ENCODE peak calls at places on chromosomes 13 and 19, in four cellular contexts. V is ovary, M is uterus, B is heart right ventricle. A is an unnamed sample. For H3K36me3, the result is how much of the 10 kb centered on the place peaks cover.

GRCh38 chr13:42001580-42001979 is 40.7 kb upstream of the VWA8 start:
- DNase-seq in V (peak), M (peak), B (no peak), A (peak)

GRCh38 chr19:47836038-47836437 is 14.3 kb downstream of the CRX start:
- DNase-seq in V (no peak), M (no peak), B (no peak), A (no peak)

GRCh38 chr19:12450817-12451216 is 10.0 kb upstream of the ZNF443 start:
- DNase-seq in V (no peak), M (no peak), B (no peak), A (no peak)

GRCh38 chr19:15934332-15935078 is at the start of gene CYP4F11:
- DNase-seq in V (peak), M (peak), B (peak), A (no peak)

GRCh38 chr19:37905936-37906867 is at the start of gene WDR87:
- DNase-seq in V (peak), M (peak), B (peak), A (no peak)

GRCh38 chr13:112213467-112214245 is 146.7 kb downstream of the SOX1 start:
- DNase-seq in V (no peak), M (no peak), B (no peak), A (no peak)

GRCh38 chr13:101289764-101290163 is 126.5 kb downstream of the NALCN start:
- DNase-seq in V (no peak), M (no peak), B (no peak), A (no peak)

GRCh38 chr19:28731113-28731512 is 481.8 kb downstream of the UQCRFS1 start:
- DNase-seq in V (no peak), M (no peak), B (no peak), A (no peak)

GRCh38 chr13:106762711-106763110 is 194.8 kb upstream of the ARGLU1 start:
- DNase-seq in V (no peak), M (no peak), B (no peak), A (no peak)

GRCh38 chr13:111280226-111280625 is 40.2 kb upstream of the TEX29 start:
- DNase-seq in V (no peak), M (no peak), B (no peak), A (no peak)

GRCh38 chr13:23348270-23349126 is 85.0 kb downstream of the SACS start:
- DNase-seq in V (no peak), M (no peak), B (no peak), A (no peak)

GRCh38 chr13:92735909-92736308 is 490.7 kb upstream of the GPC6 start:
- DNase-seq in V (no peak), M (no peak), B (no peak), A (no peak)

GRCh38 chr13:35388979-35389378 is 87.5 kb downstream of the MAB21L1 start:
- DNase-seq in V (no peak), M (no peak), B (peak), A (no peak)

GRCh38 chr13:59459972-59460371 is 703.8 kb downstream of the DIAPH3 start:
- DNase-seq in V (no peak), M (no peak), B (no peak), A (no peak)

GRCh38 chr13:44713793-44714469 is 137.8 kb upstream of the TSC22D1 start:
- DNase-seq in V (no peak), M (no peak), B (no peak), A (peak)

GRCh38 chr19:17647071-17648020 is 40.8 kb downstream of the UNC13A start:
- DNase-seq in V (no peak), M (no peak), B (no peak), A (no peak)

GRCh38 chr13:55577847-55578210 is 1562.9 kb upstream of the PRR20A start:
- DNase-seq in V (no peak), M (no peak), B (no peak), A (no peak)
- TF ChIP-seq CTCF in V (no peak), M (no peak), B (no peak), A (no peak)

GRCh38 chr13:95524270-95524901 is 28.1 kb upstream of the CLDN10 start:
- DNase-seq in V (no peak), M (no peak), B (no peak), A (no peak)
- H3K4me3 ChIP-seq in V (no peak), M (no peak), B (no peak), A (no peak)

GRCh38 chr19:5436101-5436947 is 18.9 kb upstream of the ZNRF4 start:
- DNase-seq in V (no peak), M (no peak), B (no peak), A (peak)

GRCh38 chr19:5434351-5434917 is 20.8 kb upstream of the ZNRF4 start:
- DNase-seq in V (no peak), M (no peak), B (no peak), A (no peak)

GRCh38 chr19:5436948-5437306 is 18.3 kb upstream of the ZNRF4 start:
- DNase-seq in V (no peak), M (no peak), B (no peak), A (no peak)

GRCh38 chr19:5434970-5435641 is 20.1 kb upstream of the ZNRF4 start:
- DNase-seq in V (no peak), M (no peak), B (no peak), A (peak)

GRCh38 chr19:5435642-5436017 is 19.6 kb upstream of the ZNRF4 start:
- DNase-seq in V (no peak), M (no peak), B (no peak), A (no peak)
- H3K36me3 ChIP-seq in V (under half), M (under half), B (under half), A (under half)

GRCh38 chr19:49817964-49818690 is at the start of gene MED25:
- DNase-seq in V (peak), M (peak), B (peak), A (peak)
- TF ChIP-seq CTCF in V (no peak), M (peak), B (peak), A (peak)

GRCh38 chr19:35897706-35898451 is 2.5 kb downstream of the NFKBID start:
- DNase-seq in V (no peak), M (no peak), B (no peak), A (no peak)
- H3K4me3 ChIP-seq in V (peak), M (peak), B (peak), A (peak)